ENCODE peak calls at places on chromosomes 12 and 14, in seven cellular contexts. Q, R, S, Y, A, E and X are unnamed samples.

GRCh38 chr12:51351913-51352532 is 5.5 kb upstream of the CELA1 start:
- DNase-seq in Q (peak; percentile 50), R (peak; percentile 16), S (peak; percentile 17), Y (peak; percentile 63), A (no peak), E (peak; percentile 34), X (peak; percentile 23)

GRCh38 chr12:6943719-6944380 is at the start of the genes C12orf57 and RNU7-1:
- DNase-seq in Q (peak; percentile 77), R (peak; percentile 83), S (peak; percentile 85), Y (peak; percentile 89), A (peak; percentile 86), E (peak; percentile 82), X (peak; percentile 45)

GRCh38 chr14:43729149-43729548 is 777.9 kb downstream of the FSCB start:
- DNase-seq in Q (no peak), R (no peak), S (no peak), Y (no peak), A (no peak), E (no peak), X (no peak)

GRCh38 chr14:28398501-28398900 is 368.1 kb upstream of the FOXG1 start:
- DNase-seq in Q (no peak), R (no peak), S (no peak), Y (no peak), A (no peak), E (no peak), X (no peak)

GRCh38 chr14:61543946-61544345 is 151.4 kb upstream of the HIF1A start:
- DNase-seq in Q (no peak), R (no peak), S (no peak), Y (no peak), A (no peak), E (no peak), X (no peak)

GRCh38 chr14:99206053-99206452 is 65.9 kb downstream of the BCL11B start:
- DNase-seq in Q (no peak), R (no peak), S (no peak), Y (no peak), A (no peak), E (no peak), X (no peak)

GRCh38 chr14:48805315-48805714 is 780.9 kb downstream of the RPS29 start:
- DNase-seq in Q (no peak), R (no peak), S (no peak), Y (no peak), A (peak; percentile 17), E (no peak), X (no peak)

GRCh38 chr12:25332143-25332542 is 81.4 kb upstream of the KRAS start:
- DNase-seq in Q (no peak), R (no peak), S (no peak), Y (no peak), A (no peak), E (no peak), X (no peak)

GRCh38 chr12:50055831-50056628 is 1.4 kb upstream of the ASIC1 start:
- DNase-seq in Q (peak; percentile 83), R (peak; percentile 46), S (peak; percentile 26), Y (peak; percentile 70), A (peak; percentile 62), E (peak; percentile 71), X (peak; percentile 58)

GRCh38 chr14:81834308-81834707 is 300.7 kb upstream of the SEL1L start:
- DNase-seq in Q (no peak), R (no peak), S (no peak), Y (no peak), A (no peak), E (no peak), X (no peak)

GRCh38 chr12:93275589-93275988 is 102.1 kb upstream of the NUDT4 start:
- DNase-seq in Q (no peak), R (no peak), S (no peak), Y (no peak), A (no peak), E (no peak), X (no peak)

GRCh38 chr12:39476121-39476520 is 33.2 kb upstream of the KIF21A start:
- DNase-seq in Q (no peak), R (no peak), S (no peak), Y (no peak), A (no peak), E (no peak), X (no peak)

GRCh38 chr12:11510671-11511070 is 115.3 kb upstream of the PRB2 start:
- DNase-seq in Q (no peak), R (no peak), S (no peak), Y (no peak), A (no peak), E (no peak), X (no peak)